ENCODE peak calls at places on chromosome 4, in six cellular contexts. One of them, this sample, is unnamed.

GRCh38 chr4:110195561-110196205 is 2.7 kb downstream of the ELOVL6 start:
- DNase-seq in uterus: no peak
- DNase-seq in NCI-H1092: no peak
- DNase-seq in NCI-H345: peak; percentile 24
- DNase-seq in activated CD8-positive, alpha-beta memory T cell treated with anti-CD3 and anti-CD28 coated beads, Interleukin-2, amount 10 ng/mL, durations not matched to agents 7 days and 5 days: no peak
- DNase-seq in adipocyte: peak; percentile 15
- DNase-seq in this sample: no peak

GRCh38 chr4:141721174-141721573 is 84.8 kb downstream of the IL15 start:
- DNase-seq in adipocyte: no peak
- DNase-seq in uterus: no peak
- DNase-seq in NCI-H1092: no peak
- DNase-seq in NCI-H345: no peak
- DNase-seq in activated CD8-positive, alpha-beta memory T cell treated with anti-CD3 and anti-CD28 coated beads, Interleukin-2, amount 10 ng/mL, durations not matched to agents 7 days and 5 days: no peak
- DNase-seq in this sample: no peak

GRCh38 chr4:119664168-119664907 is 35.7 kb upstream of the PDE5A start:
- DNase-seq in NCI-H1092: no peak
- DNase-seq in NCI-H345: no peak
- DNase-seq in activated CD8-positive, alpha-beta memory T cell treated with anti-CD3 and anti-CD28 coated beads, Interleukin-2, amount 10 ng/mL, durations not matched to agents 7 days and 5 days: no peak
- DNase-seq in adipocyte: no peak
- DNase-seq in uterus: no peak
- DNase-seq in this sample: no peak

GRCh38 chr4:3206439-3207100 is 42.4 kb upstream of the MSANTD1 start:
- DNase-seq in uterus: no peak
- DNase-seq in adipocyte: no peak
- DNase-seq in NCI-H345: no peak
- DNase-seq in activated CD8-positive, alpha-beta memory T cell treated with anti-CD3 and anti-CD28 coated beads, Interleukin-2, amount 10 ng/mL, durations not matched to agents 7 days and 5 days: no peak
- DNase-seq in NCI-H1092: no peak
- DNase-seq in this sample: no peak

GRCh38 chr4:4507923-4508322 is 33.9 kb downstream of the STX18 start:
- DNase-seq in adipocyte: no peak
- DNase-seq in NCI-H1092: no peak
- DNase-seq in uterus: no peak
- DNase-seq in NCI-H345: no peak
- DNase-seq in activated CD8-positive, alpha-beta memory T cell treated with anti-CD3 and anti-CD28 coated beads, Interleukin-2, amount 10 ng/mL, durations not matched to agents 7 days and 5 days: no peak
- DNase-seq in this sample: no peak

GRCh38 chr4:28009541-28009940 is 1148.9 kb downstream of the STIM2 start:
- DNase-seq in NCI-H345: no peak
- DNase-seq in activated CD8-positive, alpha-beta memory T cell treated with anti-CD3 and anti-CD28 coated beads, Interleukin-2, amount 10 ng/mL, durations not matched to agents 7 days and 5 days: no peak
- DNase-seq in uterus: no peak
- DNase-seq in adipocyte: peak; percentile 34
- DNase-seq in NCI-H1092: no peak
- DNase-seq in this sample: no peak

GRCh38 chr4:110005461-110006056 is 92.9 kb downstream of the EGF start:
- DNase-seq in NCI-H1092: peak; percentile 22
- DNase-seq in uterus: no peak
- DNase-seq in NCI-H345: peak; percentile 34
- DNase-seq in adipocyte: peak; percentile 92
- DNase-seq in activated CD8-positive, alpha-beta memory T cell treated with anti-CD3 and anti-CD28 coated beads, Interleukin-2, amount 10 ng/mL, durations not matched to agents 7 days and 5 days: no peak
- DNase-seq in this sample: no peak

GRCh38 chr4:102308032-102308799 is 37.1 kb downstream of the SLC39A8 start:
- DNase-seq in uterus: no peak
- DNase-seq in adipocyte: peak; percentile 10
- DNase-seq in activated CD8-positive, alpha-beta memory T cell treated with anti-CD3 and anti-CD28 coated beads, Interleukin-2, amount 10 ng/mL, durations not matched to agents 7 days and 5 days: no peak
- DNase-seq in NCI-H1092: no peak
- DNase-seq in NCI-H345: no peak
- DNase-seq in this sample: no peak

GRCh38 chr4:3302164-3302785 is 9.5 kb downstream of the RGS12 start:
- DNase-seq in NCI-H345: no peak
- DNase-seq in NCI-H1092: no peak
- DNase-seq in activated CD8-positive, alpha-beta memory T cell treated with anti-CD3 and anti-CD28 coated beads, Interleukin-2, amount 10 ng/mL, durations not matched to agents 7 days and 5 days: peak; percentile 88
- DNase-seq in uterus: peak; percentile 40
- DNase-seq in adipocyte: no peak
- DNase-seq in this sample: peak; percentile 40

GRCh38 chr4:183250831-183251230 is 69.2 kb downstream of the CLDN22 start:
- DNase-seq in uterus: no peak
- DNase-seq in adipocyte: no peak
- DNase-seq in NCI-H1092: no peak
- DNase-seq in activated CD8-positive, alpha-beta memory T cell treated with anti-CD3 and anti-CD28 coated beads, Interleukin-2, amount 10 ng/mL, durations not matched to agents 7 days and 5 days: no peak
- DNase-seq in NCI-H345: no peak
- DNase-seq in this sample: no peak

GRCh38 chr4:24910504-24910903 is 2.3 kb downstream of the CCDC149 start:
- DNase-seq in NCI-H1092: no peak
- DNase-seq in adipocyte: peak; percentile 31
- DNase-seq in activated CD8-positive, alpha-beta memory T cell treated with anti-CD3 and anti-CD28 coated beads, Interleukin-2, amount 10 ng/mL, durations not matched to agents 7 days and 5 days: no peak
- DNase-seq in NCI-H345: no peak
- DNase-seq in uterus: no peak
- DNase-seq in this sample: no peak

GRCh38 chr4:140186651-140187315 is 32.8 kb upstream of the MAML3 start:
- DNase-seq in NCI-H1092: no peak
- DNase-seq in adipocyte: peak; percentile 60
- DNase-seq in activated CD8-positive, alpha-beta memory T cell treated with anti-CD3 and anti-CD28 coated beads, Interleukin-2, amount 10 ng/mL, durations not matched to agents 7 days and 5 days: no peak
- DNase-seq in NCI-H345: no peak
- DNase-seq in uterus: peak; percentile 74
- DNase-seq in this sample: no peak

GRCh38 chr4:156255608-156256007 is 301.9 kb upstream of the CTSO start:
- DNase-seq in activated CD8-positive, alpha-beta memory T cell treated with anti-CD3 and anti-CD28 coated beads, Interleukin-2, amount 10 ng/mL, durations not matched to agents 7 days and 5 days: no peak
- DNase-seq in uterus: no peak
- DNase-seq in adipocyte: no peak
- DNase-seq in NCI-H345: peak; percentile 59
- DNase-seq in NCI-H1092: peak; percentile 61
- DNase-seq in this sample: no peak

GRCh38 chr4:185396724-185397402 is at the start of gene ANKRD37:
- DNase-seq in activated CD8-positive, alpha-beta memory T cell treated with anti-CD3 and anti-CD28 coated beads, Interleukin-2, amount 10 ng/mL, durations not matched to agents 7 days and 5 days: no peak
- DNase-seq in NCI-H345: peak; percentile 23
- DNase-seq in NCI-H1092: peak; percentile 40
- DNase-seq in adipocyte: no peak
- DNase-seq in uterus: no peak
- DNase-seq in this sample: peak; percentile 88

GRCh38 chr4:105155426-105155825 is 8.8 kb downstream of the TET2 start:
- DNase-seq in NCI-H1092: no peak
- DNase-seq in uterus: no peak
- DNase-seq in adipocyte: no peak
- DNase-seq in NCI-H345: no peak
- DNase-seq in activated CD8-positive, alpha-beta memory T cell treated with anti-CD3 and anti-CD28 coated beads, Interleukin-2, amount 10 ng/mL, durations not matched to agents 7 days and 5 days: no peak
- DNase-seq in this sample: no peak

GRCh38 chr4:142719854-142720541 is 126.1 kb downstream of the INPP4B start:
- DNase-seq in NCI-H345: peak; percentile 15
- DNase-seq in adipocyte: peak; percentile 65
- DNase-seq in activated CD8-positive, alpha-beta memory T cell treated with anti-CD3 and anti-CD28 coated beads, Interleukin-2, amount 10 ng/mL, durations not matched to agents 7 days and 5 days: no peak
- DNase-seq in uterus: no peak
- DNase-seq in NCI-H1092: no peak
- DNase-seq in this sample: no peak

GRCh38 chr4:117596917-117597316 is 437.4 kb upstream of the NDST3 start:
- DNase-seq in NCI-H345: no peak
- DNase-seq in uterus: no peak
- DNase-seq in adipocyte: no peak
- DNase-seq in NCI-H1092: no peak
- DNase-seq in activated CD8-positive, alpha-beta memory T cell treated with anti-CD3 and anti-CD28 coated beads, Interleukin-2, amount 10 ng/mL, durations not matched to agents 7 days and 5 days: no peak
- DNase-seq in this sample: no peak

GRCh38 chr4:86744570-86744969 is 104.6 kb downstream of the SLC10A6 start:
- DNase-seq in activated CD8-positive, alpha-beta memory T cell treated with anti-CD3 and anti-CD28 coated beads, Interleukin-2, amount 10 ng/mL, durations not matched to agents 7 days and 5 days: no peak
- DNase-seq in uterus: no peak
- DNase-seq in adipocyte: no peak
- DNase-seq in NCI-H1092: no peak
- DNase-seq in NCI-H345: no peak
- DNase-seq in this sample: no peak

GRCh38 chr4:80138556-80139538 is 58.5 kb upstream of the PRDM8 start:
- DNase-seq in NCI-H345: no peak
- DNase-seq in activated CD8-positive, alpha-beta memory T cell treated with anti-CD3 and anti-CD28 coated beads, Interleukin-2, amount 10 ng/mL, durations not matched to agents 7 days and 5 days: peak; percentile 88
- DNase-seq in adipocyte: peak; percentile 36
- DNase-seq in NCI-H1092: no peak
- DNase-seq in uterus: no peak
- DNase-seq in this sample: no peak

GRCh38 chr4:185134176-185134869 is 8.7 kb upstream of the SLC25A4 start:
- DNase-seq in NCI-H345: peak; percentile 36
- DNase-seq in NCI-H1092: peak; percentile 23
- DNase-seq in adipocyte: peak; percentile 84
- DNase-seq in activated CD8-positive, alpha-beta memory T cell treated with anti-CD3 and anti-CD28 coated beads, Interleukin-2, amount 10 ng/mL, durations not matched to agents 7 days and 5 days: no peak
- DNase-seq in uterus: no peak
- DNase-seq in this sample: no peak

GRCh38 chr4:52091811-52092210 is 40.7 kb downstream of the SPATA18 start:
- DNase-seq in NCI-H345: no peak
- DNase-seq in activated CD8-positive, alpha-beta memory T cell treated with anti-CD3 and anti-CD28 coated beads, Interleukin-2, amount 10 ng/mL, durations not matched to agents 7 days and 5 days: no peak
- DNase-seq in NCI-H1092: no peak
- DNase-seq in adipocyte: peak; percentile 50
- DNase-seq in uterus: no peak
- DNase-seq in this sample: no peak

GRCh38 chr4:150694438-150694837 is 112.5 kb downstream of the MAB21L2 start:
- DNase-seq in NCI-H1092: no peak
- DNase-seq in adipocyte: no peak
- DNase-seq in NCI-H345: peak; percentile 33
- DNase-seq in activated CD8-positive, alpha-beta memory T cell treated with anti-CD3 and anti-CD28 coated beads, Interleukin-2, amount 10 ng/mL, durations not matched to agents 7 days and 5 days: no peak
- DNase-seq in uterus: no peak
- DNase-seq in this sample: no peak

GRCh38 chr4:8414377-8414776 is 26.1 kb downstream of the ACOX3 start:
- DNase-seq in adipocyte: no peak
- DNase-seq in NCI-H1092: no peak
- DNase-seq in uterus: no peak
- DNase-seq in activated CD8-positive, alpha-beta memory T cell treated with anti-CD3 and anti-CD28 coated beads, Interleukin-2, amount 10 ng/mL, durations not matched to agents 7 days and 5 days: peak; percentile 78
- DNase-seq in NCI-H345: no peak
- DNase-seq in this sample: no peak

GRCh38 chr4:101122019-101122418 is 225.3 kb downstream of the PPP3CA start:
- DNase-seq in uterus: no peak
- DNase-seq in adipocyte: no peak
- DNase-seq in NCI-H345: no peak
- DNase-seq in activated CD8-positive, alpha-beta memory T cell treated with anti-CD3 and anti-CD28 coated beads, Interleukin-2, amount 10 ng/mL, durations not matched to agents 7 days and 5 days: no peak
- DNase-seq in NCI-H1092: no peak
- DNase-seq in this sample: no peak

GRCh38 chr4:190020790-190021717 is 6.0 kb downstream of the FRG2 start:
- DNase-seq in NCI-H1092: no peak
- DNase-seq in activated CD8-positive, alpha-beta memory T cell treated with anti-CD3 and anti-CD28 coated beads, Interleukin-2, amount 10 ng/mL, durations not matched to agents 7 days and 5 days: no peak
- DNase-seq in adipocyte: peak; percentile 50
- DNase-seq in uterus: no peak
- DNase-seq in NCI-H345: no peak
- DNase-seq in this sample: peak; percentile 77

GRCh38 chr4:3387154-3387942 is 54.4 kb upstream of the HGFAC start:
- DNase-seq in uterus: no peak
- DNase-seq in adipocyte: no peak
- DNase-seq in NCI-H345: no peak
- DNase-seq in activated CD8-positive, alpha-beta memory T cell treated with anti-CD3 and anti-CD28 coated beads, Interleukin-2, amount 10 ng/mL, durations not matched to agents 7 days and 5 days: no peak
- DNase-seq in NCI-H1092: no peak
- DNase-seq in this sample: no peak

GRCh38 chr4:99321241-99322191 is at the start of gene ADH1B:
- DNase-seq in adipocyte: peak; percentile 32
- DNase-seq in NCI-H1092: no peak
- DNase-seq in activated CD8-positive, alpha-beta memory T cell treated with anti-CD3 and anti-CD28 coated beads, Interleukin-2, amount 10 ng/mL, durations not matched to agents 7 days and 5 days: no peak
- DNase-seq in NCI-H345: no peak
- DNase-seq in uterus: no peak
- DNase-seq in this sample: no peak

GRCh38 chr4:139903845-139904244 is 238.2 kb downstream of the MGST2 start:
- DNase-seq in activated CD8-positive, alpha-beta memory T cell treated with anti-CD3 and anti-CD28 coated beads, Interleukin-2, amount 10 ng/mL, durations not matched to agents 7 days and 5 days: no peak
- DNase-seq in uterus: no peak
- DNase-seq in NCI-H1092: no peak
- DNase-seq in NCI-H345: no peak
- DNase-seq in adipocyte: no peak
- DNase-seq in this sample: no peak

GRCh38 chr4:30716671-30717207 is 3.4 kb upstream of the PCDH7 start:
- DNase-seq in uterus: no peak
- DNase-seq in adipocyte: peak; percentile 74
- DNase-seq in activated CD8-positive, alpha-beta memory T cell treated with anti-CD3 and anti-CD28 coated beads, Interleukin-2, amount 10 ng/mL, durations not matched to agents 7 days and 5 days: no peak
- DNase-seq in NCI-H1092: no peak
- DNase-seq in NCI-H345: peak; percentile 62
- DNase-seq in this sample: peak; percentile 95

GRCh38 chr4:126560794-126561193 is 1072.0 kb upstream of the INTU start:
- DNase-seq in NCI-H1092: no peak
- DNase-seq in adipocyte: peak; percentile 46
- DNase-seq in NCI-H345: no peak
- DNase-seq in activated CD8-positive, alpha-beta memory T cell treated with anti-CD3 and anti-CD28 coated beads, Interleukin-2, amount 10 ng/mL, durations not matched to agents 7 days and 5 days: no peak
- DNase-seq in uterus: no peak
- DNase-seq in this sample: no peak

GRCh38 chr4:185738038-185738552 is 73.9 kb downstream of the SORBS2 start:
- DNase-seq in uterus: peak; percentile 48
- DNase-seq in NCI-H1092: no peak
- DNase-seq in activated CD8-positive, alpha-beta memory T cell treated with anti-CD3 and anti-CD28 coated beads, Interleukin-2, amount 10 ng/mL, durations not matched to agents 7 days and 5 days: no peak
- DNase-seq in NCI-H345: no peak
- DNase-seq in adipocyte: peak; percentile 96
- DNase-seq in this sample: no peak

GRCh38 chr4:13865871-13866669 is 238.5 kb upstream of the BOD1L1 start:
- DNase-seq in NCI-H1092: no peak
- DNase-seq in adipocyte: peak; percentile 47
- DNase-seq in NCI-H345: no peak
- DNase-seq in uterus: no peak
- DNase-seq in activated CD8-positive, alpha-beta memory T cell treated with anti-CD3 and anti-CD28 coated beads, Interleukin-2, amount 10 ng/mL, durations not matched to agents 7 days and 5 days: no peak
- DNase-seq in this sample: peak; percentile 55

GRCh38 chr4:10162341-10163000 is 45.9 kb upstream of the WDR1 start:
- DNase-seq in activated CD8-positive, alpha-beta memory T cell treated with anti-CD3 and anti-CD28 coated beads, Interleukin-2, amount 10 ng/mL, durations not matched to agents 7 days and 5 days: no peak
- DNase-seq in NCI-H1092: no peak
- DNase-seq in NCI-H345: no peak
- DNase-seq in uterus: no peak
- DNase-seq in adipocyte: no peak
- DNase-seq in this sample: no peak

This sample was measured in islet precursor cell.